ENCODE peak calls at places on chromosomes 2 and 18, in four cellular contexts. One of them, this sample, is unnamed.

GRCh38 chr2:111236027-111236426 is 115.3 kb downstream of the BCL2L11 start:
- DNase-seq in breast epithelium: peak
- DNase-seq in naive thymus-derived CD8-positive, alpha-beta T cell: no peak
- DNase-seq in NCI-H1105: no peak
- DNase-seq in this sample: peak

GRCh38 chr2:158191076-158191566 is 89.4 kb downstream of the UPP2 start:
- DNase-seq in breast epithelium: no peak
- DNase-seq in naive thymus-derived CD8-positive, alpha-beta T cell: peak
- DNase-seq in NCI-H1105: no peak
- DNase-seq in this sample: peak

GRCh38 chr2:54763636-54764291 is 40.3 kb downstream of the EML6 start:
- DNase-seq in breast epithelium: no peak
- DNase-seq in naive thymus-derived CD8-positive, alpha-beta T cell: no peak
- DNase-seq in NCI-H1105: no peak
- DNase-seq in this sample: no peak

GRCh38 chr2:57429821-57430220 is 616.8 kb upstream of the VRK2 start:
- DNase-seq in breast epithelium: no peak
- DNase-seq in naive thymus-derived CD8-positive, alpha-beta T cell: no peak
- DNase-seq in NCI-H1105: no peak
- DNase-seq in this sample: no peak

GRCh38 chr2:240297553-240298315 is 137.7 kb upstream of the GPC1 start:
- DNase-seq in breast epithelium: no peak
- DNase-seq in naive thymus-derived CD8-positive, alpha-beta T cell: no peak
- DNase-seq in NCI-H1105: no peak
- DNase-seq in this sample: no peak

GRCh38 chr2:74919827-74920226 is 38.6 kb upstream of the POLE4 start:
- DNase-seq in breast epithelium: no peak
- DNase-seq in naive thymus-derived CD8-positive, alpha-beta T cell: peak
- DNase-seq in NCI-H1105: peak
- DNase-seq in this sample: no peak

GRCh38 chr2:67436221-67436620 is 39.1 kb downstream of the ETAA1 start:
- DNase-seq in breast epithelium: no peak
- DNase-seq in naive thymus-derived CD8-positive, alpha-beta T cell: no peak
- DNase-seq in NCI-H1105: no peak
- DNase-seq in this sample: peak

GRCh38 chr2:26849056-26850001 is 1.4 kb downstream of the DPYSL5 start:
- DNase-seq in breast epithelium: no peak
- DNase-seq in naive thymus-derived CD8-positive, alpha-beta T cell: no peak
- DNase-seq in NCI-H1105: peak
- DNase-seq in this sample: peak

GRCh38 chr2:157592983-157593382 is 35.7 kb downstream of the ACVR1C start:
- DNase-seq in breast epithelium: no peak
- DNase-seq in naive thymus-derived CD8-positive, alpha-beta T cell: no peak
- DNase-seq in NCI-H1105: no peak
- DNase-seq in this sample: no peak

GRCh38 chr2:160332318-160332717 is 132.2 kb upstream of the ITGB6 start:
- DNase-seq in breast epithelium: no peak
- DNase-seq in naive thymus-derived CD8-positive, alpha-beta T cell: no peak
- DNase-seq in NCI-H1105: no peak
- DNase-seq in this sample: no peak

GRCh38 chr2:128777091-128778045 is 458.7 kb upstream of the HS6ST1 start:
- DNase-seq in breast epithelium: peak
- DNase-seq in naive thymus-derived CD8-positive, alpha-beta T cell: no peak
- DNase-seq in NCI-H1105: no peak
- DNase-seq in this sample: no peak

GRCh38 chr2:18788590-18788989 is 199.2 kb upstream of the NT5C1B start:
- DNase-seq in breast epithelium: no peak
- DNase-seq in naive thymus-derived CD8-positive, alpha-beta T cell: no peak
- DNase-seq in NCI-H1105: no peak
- DNase-seq in this sample: no peak

GRCh38 chr18:607930-608329 is 11.1 kb downstream of the CLUL1 start:
- DNase-seq in breast epithelium: no peak
- DNase-seq in naive thymus-derived CD8-positive, alpha-beta T cell: no peak
- DNase-seq in NCI-H1105: no peak
- DNase-seq in this sample: no peak

GRCh38 chr2:46298522-46299351 is 1.5 kb downstream of the EPAS1 start:
- DNase-seq in breast epithelium: peak
- DNase-seq in naive thymus-derived CD8-positive, alpha-beta T cell: peak
- DNase-seq in NCI-H1105: no peak
- DNase-seq in this sample: no peak

GRCh38 chr2:241860184-241861078 is 1.7 kb upstream of the PDCD1 start:
- DNase-seq in breast epithelium: no peak
- DNase-seq in naive thymus-derived CD8-positive, alpha-beta T cell: no peak
- DNase-seq in NCI-H1105: no peak
- DNase-seq in this sample: no peak

GRCh38 chr2:144217853-144218633 is 301.9 kb downstream of the ZEB2 start:
- DNase-seq in breast epithelium: no peak
- DNase-seq in naive thymus-derived CD8-positive, alpha-beta T cell: no peak
- DNase-seq in NCI-H1105: peak
- DNase-seq in this sample: peak

GRCh38 chr2:212794471-212794870 is 255.9 kb upstream of the ERBB4 start:
- DNase-seq in breast epithelium: no peak
- DNase-seq in naive thymus-derived CD8-positive, alpha-beta T cell: no peak
- DNase-seq in NCI-H1105: no peak
- DNase-seq in this sample: no peak

GRCh38 chr18:24465491-24465890 is 5.1 kb downstream of the HRH4 start:
- DNase-seq in breast epithelium: no peak
- DNase-seq in naive thymus-derived CD8-positive, alpha-beta T cell: no peak
- DNase-seq in NCI-H1105: no peak
- DNase-seq in this sample: no peak

GRCh38 chr2:2827691-2828315 is 496.7 kb upstream of the MYT1L start:
- DNase-seq in breast epithelium: no peak
- DNase-seq in naive thymus-derived CD8-positive, alpha-beta T cell: no peak
- DNase-seq in NCI-H1105: no peak
- DNase-seq in this sample: no peak

GRCh38 chr18:45456076-45457066 is 158.9 kb upstream of the SLC14A2 start:
- DNase-seq in breast epithelium: no peak
- DNase-seq in naive thymus-derived CD8-positive, alpha-beta T cell: no peak
- DNase-seq in NCI-H1105: peak
- DNase-seq in this sample: peak

GRCh38 chr2:227848586-227848985 is 22.8 kb upstream of the DAW1 start:
- DNase-seq in breast epithelium: peak
- DNase-seq in naive thymus-derived CD8-positive, alpha-beta T cell: no peak
- DNase-seq in NCI-H1105: no peak
- DNase-seq in this sample: no peak

GRCh38 chr2:44086639-44087036 is 82.0 kb upstream of the PPM1B start:
- DNase-seq in breast epithelium: no peak
- DNase-seq in naive thymus-derived CD8-positive, alpha-beta T cell: no peak
- DNase-seq in NCI-H1105: no peak
- DNase-seq in this sample: no peak

GRCh38 chr2:143616452-143616851 is 487.2 kb downstream of the ARHGAP15 start:
- DNase-seq in breast epithelium: no peak
- DNase-seq in naive thymus-derived CD8-positive, alpha-beta T cell: no peak
- DNase-seq in NCI-H1105: no peak
- DNase-seq in this sample: no peak

GRCh38 chr2:19865151-19865550 is 36.6 kb downstream of the TTC32 start:
- DNase-seq in breast epithelium: no peak
- DNase-seq in naive thymus-derived CD8-positive, alpha-beta T cell: no peak
- DNase-seq in NCI-H1105: no peak
- DNase-seq in this sample: no peak

GRCh38 chr2:177906041-177906718 is 166.4 kb downstream of the PDE11A start:
- DNase-seq in breast epithelium: no peak
- DNase-seq in naive thymus-derived CD8-positive, alpha-beta T cell: peak
- DNase-seq in NCI-H1105: peak
- DNase-seq in this sample: no peak